ENCODE peak calls at places on chromosome 13, in nine cellular contexts. T, O, P, K, U, H, I, Y and B are unnamed samples.

GRCh38 chr13:32086791-32087441 is 55.3 kb downstream of the FRY start:
- DNase-seq in Y (no peak), T (no peak), O (no peak), U (no peak), P (no peak), K (no peak), I (no peak), H (no peak), B (peak)

GRCh38 chr13:112752711-112753541 is 63.1 kb downstream of the ATP11A start:
- DNase-seq in Y (no peak), P (no peak), H (no peak), I (no peak), O (no peak), K (no peak), U (no peak), T (no peak), B (no peak)

GRCh38 chr13:112481458-112481857 is 105.3 kb downstream of the SPACA7 start:
- DNase-seq in I (no peak), Y (no peak), O (no peak), K (no peak), T (no peak), P (no peak), H (no peak), U (no peak), B (no peak)

GRCh38 chr13:74134226-74134776 is at the start of gene KLF12:
- DNase-seq in I (peak), T (peak), Y (peak), K (peak), H (peak), U (peak), O (peak), P (peak), B (peak)

GRCh38 chr13:40102854-40103253 is 447.4 kb downstream of the COG6 start:
- DNase-seq in H (no peak), U (peak), Y (peak), I (peak), K (peak), T (peak), O (no peak), P (peak), B (peak)

GRCh38 chr13:93977986-93978385 is 501.5 kb downstream of the DCT start:
- DNase-seq in T (no peak), O (no peak), P (no peak), Y (no peak), U (no peak), I (no peak), K (no peak), H (no peak), B (no peak)

GRCh38 chr13:78700121-78700910 is 41.4 kb upstream of the OBI1 start:
- DNase-seq in O (no peak), P (no peak), U (peak), T (no peak), Y (no peak), I (no peak), K (no peak), H (no peak), B (peak)

GRCh38 chr13:110012102-110012739 is 225.8 kb upstream of the IRS2 start:
- DNase-seq in Y (no peak), P (no peak), U (peak), T (no peak), H (no peak), O (no peak), K (peak), I (no peak), B (peak)

GRCh38 chr13:107121793-107122192 is 553.9 kb upstream of the ARGLU1 start:
- DNase-seq in T (no peak), P (no peak), K (no peak), U (no peak), O (no peak), H (no peak), Y (no peak), I (no peak), B (no peak)

GRCh38 chr13:23670793-23671192 is 100.6 kb downstream of the TNFRSF19 start:
- DNase-seq in O (no peak), U (no peak), Y (no peak), K (no peak), H (no peak), I (no peak), P (no peak), T (no peak), B (no peak)

GRCh38 chr13:65677906-65678305 is 1552.2 kb downstream of the PCDH9 start:
- DNase-seq in P (no peak), Y (no peak), T (no peak), I (no peak), U (no peak), H (no peak), O (no peak), K (peak), B (peak)

GRCh38 chr13:80132741-80133601 is 208.0 kb downstream of the SPRY2 start:
- DNase-seq in K (peak), P (no peak), O (no peak), U (peak), H (no peak), I (no peak), Y (peak), T (no peak), B (no peak)

GRCh38 chr13:45367995-45368394 is 27.0 kb upstream of the TPT1 start:
- DNase-seq in P (no peak), O (no peak), T (peak), Y (no peak), U (peak), I (no peak), K (no peak), H (no peak), B (peak)

GRCh38 chr13:112117258-112117954 is 50.5 kb downstream of the SOX1 start:
- DNase-seq in K (no peak), H (no peak), I (no peak), U (no peak), O (no peak), P (no peak), T (no peak), Y (no peak), B (no peak)

GRCh38 chr13:54232700-54233099 is 1204.1 kb downstream of the OLFM4 start:
- DNase-seq in K (no peak), I (no peak), U (no peak), H (no peak), O (no peak), P (no peak), Y (no peak), T (no peak), B (no peak)

GRCh38 chr13:99916366-99917103 is 55.0 kb downstream of the ZIC5 start:
- DNase-seq in P (no peak), U (peak), O (peak), Y (no peak), K (peak), I (no peak), H (no peak), T (peak), B (peak)

GRCh38 chr13:38535271-38535670 is 151.6 kb upstream of the FREM2 start:
- DNase-seq in K (no peak), U (no peak), P (no peak), O (no peak), I (no peak), Y (no peak), T (no peak), H (no peak), B (no peak)

GRCh38 chr13:101868585-101869469 is 416.4 kb downstream of the ITGBL1 start:
- DNase-seq in Y (no peak), P (no peak), K (no peak), O (no peak), T (no peak), U (no peak), H (no peak), I (no peak), B (no peak)

GRCh38 chr13:102814025-102814607 is 15.2 kb downstream of the BIVM start:
- DNase-seq in U (no peak), K (no peak), O (no peak), H (no peak), T (no peak), P (no peak), Y (no peak), I (no peak), B (no peak)

GRCh38 chr13:111319998-111320911 is at the start of gene TEX29:
- DNase-seq in P (no peak), O (no peak), U (no peak), T (no peak), I (no peak), Y (no peak), K (no peak), H (no peak), B (no peak)

GRCh38 chr13:26646603-26647002 is 89.1 kb downstream of the WASF3 start:
- DNase-seq in K (no peak), U (no peak), P (no peak), O (no peak), H (no peak), T (no peak), Y (no peak), I (no peak), B (no peak)

GRCh38 chr13:62293081-62293480 is 877.4 kb upstream of the PCDH20 start:
- DNase-seq in Y (no peak), H (no peak), P (no peak), K (peak), I (no peak), O (no peak), U (peak), T (no peak), B (peak)